ENCODE peak calls at places on chromosomes 1 and 21, in nine cellular contexts. W is psoas muscle; O is CD4-positive, alpha-beta memory T cell; G is neural progenitor cell; H is cardiac muscle cell; D is esophagus squamous epithelium; N is ovary; C is PC-9; V is IMR-90. E is an unnamed sample. For H3K27me3, the result is how much of the 10 kb centered on the place peaks cover.

GRCh38 chr1:180173952-180174351 is 19.3 kb downstream of the QSOX1 start:
- DNase-seq in W (peak), O (no peak), G (no peak), H (no peak), D (no peak), N (peak), C (no peak), V (peak), E (no peak)

GRCh38 chr1:2274968-2275475 is 46.9 kb downstream of the SKI start:
- DNase-seq in W (peak), O (no peak), G (no peak), H (no peak), D (no peak), N (no peak), C (no peak), V (no peak), E (no peak)

GRCh38 chr1:12386130-12386529 is 156.3 kb downstream of the VPS13D start:
- DNase-seq in W (no peak), O (peak), G (no peak), H (no peak), D (no peak), N (no peak), C (peak), V (no peak), E (no peak)

GRCh38 chr1:166925791-166926483 is 49.4 kb downstream of the ILDR2 start:
- DNase-seq in W (no peak), O (no peak), G (peak), H (peak), D (no peak), N (no peak), C (peak), V (peak), E (no peak)

GRCh38 chr21:41429305-41429704 is 3.3 kb downstream of the MX1 start:
- DNase-seq in W (no peak), O (no peak), G (no peak), H (no peak), D (no peak), N (no peak), C (no peak), V (no peak), E (peak)

GRCh38 chr1:169115891-169116585 is 9.5 kb downstream of the ATP1B1 start:
- DNase-seq in W (peak), O (no peak), G (no peak), H (peak), D (peak), N (no peak), C (no peak), V (peak), E (no peak)

GRCh38 chr1:70553192-70553956 is 142.3 kb downstream of the CTH start:
- DNase-seq in W (no peak), O (no peak), G (no peak), H (no peak), D (no peak), N (no peak), C (no peak), V (no peak), E (no peak)

GRCh38 chr1:156090822-156091188 is 8.5 kb upstream of the MEX3A start:
- DNase-seq in W (peak), O (peak), G (peak), H (peak), D (no peak), N (peak), C (peak), V (peak), E (no peak)

GRCh38 chr1:65235867-65236805 is 73.2 kb upstream of the DNAJC6 start:
- DNase-seq in W (no peak), O (peak), G (peak), H (peak), D (no peak), N (no peak), C (no peak), V (peak), E (no peak)

GRCh38 chr1:98323906-98324358 is 337.6 kb upstream of the SNX7 start:
- DNase-seq in W (no peak), O (no peak), G (no peak), H (no peak), D (no peak), N (no peak), C (peak), V (peak), E (no peak)

GRCh38 chr1:185860876-185861275 is 126.7 kb downstream of the HMCN1 start:
- DNase-seq in W (no peak), O (no peak), G (no peak), H (no peak), D (no peak), N (no peak), C (no peak), V (peak), E (no peak)

GRCh38 chr21:14215971-14216621 is at the start of gene RBM11:
- DNase-seq in W (peak), O (peak), G (peak), H (peak), D (peak), N (peak), C (peak), V (peak), E (no peak)

GRCh38 chr1:21217812-21218596 is 41.3 kb upstream of the EIF4G3 start:
- DNase-seq in W (peak), O (peak), G (peak), H (peak), D (no peak), N (no peak), C (no peak), V (peak), E (no peak)

GRCh38 chr1:220028496-220028895 is 17.8 kb downstream of the EPRS1 start:
- DNase-seq in W (no peak), O (no peak), G (no peak), H (no peak), D (no peak), N (no peak), C (no peak), V (no peak), E (no peak)

GRCh38 chr1:159436469-159436868 is 3.1 kb upstream of the OR10J1 start:
- DNase-seq in W (no peak), O (no peak), G (no peak), H (no peak), D (no peak), N (no peak), C (no peak), V (no peak), E (no peak)

GRCh38 chr1:231233735-231234417 is 7.1 kb upstream of the GNPAT start:
- DNase-seq in W (no peak), O (no peak), G (no peak), H (no peak), D (no peak), N (no peak), C (no peak), V (no peak), E (no peak)

GRCh38 chr1:11898831-11899467 is 27.3 kb downstream of the KIAA2013 start:
- DNase-seq in W (no peak), O (no peak), G (peak), H (peak), D (no peak), N (no peak), C (no peak), V (no peak), E (no peak)

GRCh38 chr21:45534591-45535331 is 7.5 kb downstream of the SLC19A1 start:
- DNase-seq in W (peak), O (no peak), G (no peak), H (peak), D (no peak), N (peak), C (no peak), V (no peak), E (no peak)

GRCh38 chr1:65177457-65177856 is 29.5 kb downstream of the AK4 start:
- DNase-seq in W (no peak), O (no peak), G (no peak), H (no peak), D (no peak), N (no peak), C (peak), V (peak), E (no peak)

GRCh38 chr1:224851850-224852261 is 77.6 kb upstream of the DNAH14 start:
- DNase-seq in W (no peak), O (no peak), G (no peak), H (no peak), D (no peak), N (no peak), C (no peak), V (no peak), E (no peak)

GRCh38 chr1:154418062-154418897 is 13.1 kb downstream of the IL6R start:
- DNase-seq in W (peak), O (no peak), G (no peak), H (no peak), D (no peak), N (peak), C (peak), V (no peak), E (no peak)

GRCh38 chr1:100642826-100643225 is 76.7 kb upstream of the VCAM1 start:
- DNase-seq in W (no peak), O (no peak), G (no peak), H (no peak), D (no peak), N (no peak), C (no peak), V (no peak), E (no peak)

GRCh38 chr1:15145327-15145726 is 8.2 kb upstream of the TMEM51 start:
- DNase-seq in W (no peak), O (no peak), G (no peak), H (no peak), D (no peak), N (no peak), C (peak), V (no peak), E (no peak)

GRCh38 chr1:64906447-64906846 is 59.9 kb downstream of the JAK1 start:
- DNase-seq in W (no peak), O (no peak), G (no peak), H (no peak), D (no peak), N (no peak), C (peak), V (peak), E (no peak)

GRCh38 chr1:213980906-213981305 is 6.9 kb upstream of the PROX1 start:
- DNase-seq in W (no peak), O (no peak), G (peak), H (no peak), D (no peak), N (no peak), C (no peak), V (no peak), E (no peak)
- H3K27me3 ChIP-seq in W (under half), O (half or more), G (half or more), H (under half), D (half or more), N (under half), C (under half), V (half or more), E (under half)

DNA sequence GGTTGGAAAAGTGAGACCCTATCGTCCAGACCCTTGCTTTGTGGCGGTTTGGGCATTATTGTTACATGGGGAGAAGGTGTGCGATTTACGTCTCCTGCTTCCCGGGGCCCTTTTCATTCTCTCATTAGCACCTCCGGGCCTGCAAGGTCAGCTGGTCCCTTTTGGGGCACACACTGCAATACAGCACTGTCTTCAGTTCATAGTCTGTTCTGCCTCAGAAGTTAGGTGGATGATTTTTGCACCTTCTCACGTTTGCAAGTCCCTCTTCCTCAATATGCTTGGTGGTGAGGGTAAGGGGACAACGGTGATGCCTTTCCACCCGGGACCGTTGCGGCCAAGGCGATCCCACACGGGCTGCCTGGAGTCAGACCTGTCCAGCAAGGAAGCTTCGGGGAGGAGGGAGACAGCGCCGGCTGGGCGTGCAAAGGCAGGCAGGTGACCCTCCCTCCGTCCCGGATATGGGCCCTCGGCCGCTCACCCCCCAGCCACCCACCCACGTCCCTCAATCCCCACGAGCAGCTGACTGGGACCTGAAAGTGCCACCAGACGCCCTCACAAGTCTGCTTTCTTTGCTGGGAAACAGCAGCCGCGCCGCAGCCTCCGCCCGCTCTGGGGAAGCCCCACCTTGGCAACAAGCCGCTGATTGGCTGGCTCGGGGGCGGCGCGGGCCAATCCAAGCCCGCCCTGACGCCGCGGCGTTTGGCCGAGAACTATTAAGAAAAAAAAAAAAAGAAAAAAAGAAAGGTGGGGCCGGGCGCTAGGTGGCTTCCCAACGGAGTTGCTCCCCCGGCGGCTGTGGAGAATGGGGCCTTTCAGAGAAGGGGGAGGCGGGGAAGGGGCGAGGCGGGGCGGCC is 21.7 kb downstream of the BTG2 start:
- DNase-seq in W (peak), O (peak), G (peak), H (peak), D (peak), N (peak), C (peak), V (peak), E (no peak)
- H3K27me3 ChIP-seq in W (under half), O (under half), G (under half), H (under half), D (under half), N (under half), C (under half), V (half or more), E (under half)

GRCh38 chr1:207499573-207499972 is 3.6 kb downstream of the CR1 start:
- DNase-seq in W (peak), O (peak), G (peak), H (peak), D (peak), N (peak), C (peak), V (peak), E (no peak)

GRCh38 chr1:207497951-207498350 is 2.0 kb downstream of the CR1 start:
- DNase-seq in W (no peak), O (no peak), G (no peak), H (no peak), D (no peak), N (no peak), C (no peak), V (no peak), E (no peak)

GRCh38 chr1:207494171-207494570 is 1.8 kb upstream of the CR1 start:
- DNase-seq in W (no peak), O (no peak), G (no peak), H (no peak), D (no peak), N (no peak), C (no peak), V (no peak), E (no peak)

GRCh38 chr1:207493212-207493611 is 2.7 kb upstream of the CR1 start:
- DNase-seq in W (no peak), O (no peak), G (no peak), H (no peak), D (no peak), N (no peak), C (no peak), V (no peak), E (no peak)

DNA sequence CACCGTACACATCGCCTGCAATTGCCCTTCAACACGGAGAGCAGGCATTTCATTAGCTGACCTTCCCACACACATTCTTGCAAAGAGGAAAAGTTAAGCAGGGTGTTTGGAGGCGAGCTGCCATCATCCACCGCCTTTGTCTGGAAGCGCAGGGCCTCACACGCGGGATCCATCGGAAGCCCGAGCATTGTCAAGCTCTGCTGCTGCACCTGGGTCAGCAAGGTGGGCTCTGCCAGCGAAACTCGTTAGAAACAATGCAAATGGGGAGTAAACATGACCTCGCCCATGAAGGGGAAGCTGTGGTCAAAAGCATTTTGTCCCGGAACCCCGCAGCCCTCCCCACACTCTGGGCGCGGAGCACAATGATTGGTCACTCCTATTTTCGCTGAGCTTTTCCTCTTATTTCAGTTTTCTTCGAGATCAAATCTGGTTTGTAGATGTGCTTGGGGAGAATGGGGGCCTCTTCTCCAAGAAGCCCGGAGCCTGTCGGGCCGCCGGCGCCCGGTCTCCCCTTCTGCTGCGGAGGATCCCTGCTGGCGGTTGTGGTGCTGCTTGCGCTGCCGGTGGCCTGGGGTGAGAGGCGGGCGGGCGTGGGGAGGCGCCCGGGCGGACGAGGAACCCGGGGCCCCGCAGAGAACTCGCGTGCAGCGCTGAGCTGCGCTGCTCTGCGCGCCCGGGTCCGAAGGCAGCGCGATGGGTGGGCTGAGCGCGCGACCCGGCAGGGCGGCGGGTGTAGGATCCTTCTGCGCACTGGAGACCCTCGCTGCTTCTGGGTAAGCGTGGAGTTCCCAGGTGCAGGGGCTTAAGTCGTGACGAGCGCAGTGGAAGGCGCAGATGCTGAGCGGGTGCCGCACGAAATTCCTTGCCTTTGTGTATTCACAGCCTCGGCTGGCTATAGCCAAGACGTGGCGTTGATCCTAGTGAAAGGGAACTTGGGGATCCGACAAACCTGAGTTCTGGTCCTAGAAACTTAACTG is at the start of gene CR1:
- DNase-seq in W (peak), O (peak), G (peak), H (peak), D (no peak), N (peak), C (no peak), V (no peak), E (no peak)
- H3K27me3 ChIP-seq in W (under half), O (under half), G (half or more), H (half or more), D (half or more), N (under half), C (under half), V (under half), E (under half)

DNA sequence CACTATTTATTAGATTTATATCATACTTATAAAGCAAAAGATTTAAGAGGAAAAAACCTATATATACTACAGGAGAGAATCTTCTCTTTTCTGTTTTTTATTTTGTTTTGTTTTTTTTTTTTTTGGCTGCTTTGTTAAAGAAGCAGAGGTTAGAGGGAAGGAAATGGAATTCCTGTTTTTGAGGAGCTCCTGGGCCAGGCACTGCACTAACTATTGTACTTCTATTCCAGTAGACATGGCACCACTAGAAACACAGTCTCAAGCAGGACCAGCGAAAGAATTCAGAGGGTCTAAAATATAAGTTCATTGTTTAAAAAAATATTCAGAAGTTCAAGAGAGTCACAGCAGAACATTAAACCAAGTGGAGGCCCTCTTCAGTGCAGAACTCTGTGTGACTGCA is 54.7 kb upstream of the CNN3 start:
- DNase-seq in W (no peak), O (no peak), G (no peak), H (no peak), D (no peak), N (no peak), C (no peak), V (no peak), E (no peak)
- H3K27me3 ChIP-seq in W (under half), O (under half), G (under half), H (under half), D (under half), N (under half), C (under half), V (under half), E (under half)

GRCh38 chr1:47449702-47450552 is 12.1 kb downstream of the FOXD2 start:
- DNase-seq in W (peak), O (no peak), G (peak), H (peak), D (no peak), N (no peak), C (no peak), V (no peak), E (no peak)

GRCh38 chr1:47450606-47451005 is 12.8 kb downstream of the FOXD2 start:
- DNase-seq in W (no peak), O (no peak), G (no peak), H (no peak), D (no peak), N (no peak), C (no peak), V (no peak), E (no peak)

GRCh38 chr1:47452426-47452825 is 14.6 kb downstream of the FOXD2 start:
- DNase-seq in W (no peak), O (no peak), G (peak), H (no peak), D (no peak), N (no peak), C (no peak), V (no peak), E (no peak)

GRCh38 chr1:47445823-47446567 is 8.2 kb downstream of the FOXD2 start:
- DNase-seq in W (no peak), O (no peak), G (no peak), H (no peak), D (no peak), N (no peak), C (no peak), V (no peak), E (no peak)

GRCh38 chr1:47448462-47449233 is 10.8 kb downstream of the FOXD2 start:
- DNase-seq in W (no peak), O (no peak), G (no peak), H (no peak), D (no peak), N (no peak), C (no peak), V (no peak), E (no peak)
- H3K27me3 ChIP-seq in W (under half), O (half or more), G (half or more), H (half or more), D (half or more), N (under half), C (under half), V (half or more), E (under half)

GRCh38 chr1:115373305-115373704 is 35.3 kb upstream of the NGF start:
- DNase-seq in W (no peak), O (no peak), G (no peak), H (no peak), D (no peak), N (no peak), C (peak), V (peak), E (no peak)

GRCh38 chr1:115379943-115380342 is 41.9 kb upstream of the NGF start:
- DNase-seq in W (no peak), O (no peak), G (no peak), H (peak), D (no peak), N (no peak), C (no peak), V (no peak), E (no peak)

GRCh38 chr1:115374598-115374997 is 36.5 kb upstream of the NGF start:
- DNase-seq in W (no peak), O (no peak), G (no peak), H (no peak), D (no peak), N (no peak), C (peak), V (no peak), E (no peak)

DNA sequence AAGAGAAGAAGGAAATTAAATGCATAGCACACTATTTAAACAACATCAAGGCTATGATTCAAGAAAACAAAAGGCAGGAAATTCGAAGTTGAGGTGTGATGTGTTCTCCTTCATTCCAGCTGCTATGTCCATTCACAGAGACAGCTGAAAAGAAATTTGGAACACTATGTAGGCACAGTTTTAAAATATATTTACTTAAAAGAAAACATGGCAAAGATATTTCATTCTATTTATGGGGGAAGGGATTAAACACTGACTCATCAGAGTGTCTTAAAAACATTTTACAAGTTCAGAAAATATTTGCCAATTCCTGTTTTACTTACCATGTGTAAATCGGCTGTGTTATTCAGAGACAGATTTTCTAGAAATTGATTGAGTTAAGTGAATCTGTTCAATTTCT is 39.4 kb upstream of the NGF start:
- DNase-seq in W (no peak), O (no peak), G (no peak), H (no peak), D (no peak), N (no peak), C (no peak), V (peak), E (no peak)
- H3K27me3 ChIP-seq in W (under half), O (under half), G (under half), H (under half), D (under half), N (under half), C (under half), V (under half), E (under half)

GRCh38 chr1:26548841-26549240 is 19.3 kb downstream of the RPS6KA1 start:
- DNase-seq in W (no peak), O (no peak), G (no peak), H (no peak), D (no peak), N (no peak), C (no peak), V (no peak), E (no peak)
- H3K27me3 ChIP-seq in W (under half), O (under half), G (under half), H (under half), D (under half), N (under half), C (under half), V (under half), E (under half)

E was measured in vagina.